ENCODE peak calls at places on chromosomes 12 and 14, in eight cellular contexts. Q is endothelial cell of umbilical vein, C is Karpas-422, B is fibroblast of lung, E is neuronal stem cell, F is astrocyte, J is IMR-90, Y is PC-3. L is an unnamed sample.

GRCh38 chr12:45775465-45775864 is 46.0 kb downstream of the ARID2 start:
- DNase-seq in Q (no peak), C (no peak), B (no peak), E (no peak), F (no peak), J (no peak), Y (no peak), L (no peak)

GRCh38 chr12:2161478-2161877 is 108.7 kb downstream of the CACNA1C start:
- DNase-seq in Q (no peak), C (no peak), B (peak; percentile 75), E (no peak), F (peak; percentile 74), J (no peak), Y (peak; percentile 18), L (peak; percentile 33)

GRCh38 chr14:74988993-74989392 is 13.7 kb upstream of the EIF2B2 start:
- DNase-seq in Q (no peak), C (no peak), B (no peak), E (no peak), F (no peak), J (no peak), Y (no peak), L (no peak)

GRCh38 chr12:49347307-49348237 is 884 bp downstream of the DNAJC22 start:
- DNase-seq in Q (peak; percentile 69), C (peak; percentile 87), B (peak; percentile 90), E (peak; percentile 76), F (peak; percentile 81), J (peak; percentile 89), Y (peak; percentile 89), L (peak; percentile 84)

GRCh38 chr12:76346798-76347420 is 1.3 kb downstream of the BBS10 start:
- DNase-seq in Q (peak; percentile 72), C (peak; percentile 75), B (peak; percentile 70), E (no peak), F (peak; percentile 59), J (peak; percentile 79), Y (peak; percentile 70), L (peak; percentile 85)

GRCh38 chr12:111010061-111010460 is 89.7 kb upstream of the MYL2 start:
- DNase-seq in Q (no peak), C (no peak), B (peak; percentile 2), E (no peak), F (no peak), J (no peak), Y (no peak), L (no peak)

GRCh38 chr14:22221508-22221907 is 367.5 kb downstream of the DAD1 start:
- DNase-seq in Q (peak; percentile 16), C (peak; percentile 78), B (peak; percentile 23), E (no peak), F (no peak), J (peak; percentile 49), Y (peak; percentile 72), L (peak; percentile 44)

GRCh38 chr12:111339306-111339938 is 29.5 kb downstream of the PHETA1 start:
- DNase-seq in Q (no peak), C (no peak), B (no peak), E (no peak), F (no peak), J (no peak), Y (no peak), L (no peak)

GRCh38 chr14:99995700-99996356 is 69.4 kb upstream of the EVL start:
- DNase-seq in Q (peak; percentile 53), C (peak; percentile 93), B (peak; percentile 28), E (no peak), F (no peak), J (peak; percentile 54), Y (peak; percentile 77), L (peak; percentile 69)

GRCh38 chr14:93936245-93936644 is 9.1 kb downstream of the FAM181A start:
- DNase-seq in Q (no peak), C (peak; percentile 88), B (no peak), E (peak; percentile 48), F (no peak), J (no peak), Y (peak; percentile 58), L (peak; percentile 43)

GRCh38 chr12:8513203-8513602 is at the start of gene CLEC4D:
- DNase-seq in Q (no peak), C (no peak), B (no peak), E (no peak), F (no peak), J (no peak), Y (no peak), L (no peak)

GRCh38 chr14:29749327-29749726 is 178.3 kb downstream of the PRKD1 start:
- DNase-seq in Q (peak; percentile 46), C (no peak), B (peak; percentile 88), E (no peak), F (peak; percentile 85), J (peak; percentile 83), Y (peak; percentile 59), L (peak; percentile 73)

GRCh38 chr12:127822743-127823433 is 444.1 kb upstream of the TMEM132C start:
- DNase-seq in Q (no peak), C (no peak), B (peak; percentile 56), E (no peak), F (peak; percentile 33), J (no peak), Y (no peak), L (peak; percentile 14)

GRCh38 chr12:70686299-70686698 is 49.1 kb upstream of the PTPRB start:
- DNase-seq in Q (no peak), C (no peak), B (no peak), E (no peak), F (no peak), J (no peak), Y (no peak), L (no peak)

GRCh38 chr12:12731178-12731577 is 14.0 kb downstream of the CDKN1B start:
- DNase-seq in Q (no peak), C (no peak), B (no peak), E (no peak), F (no peak), J (no peak), Y (no peak), L (no peak)

GRCh38 chr12:12806784-12807516 is 6.2 kb upstream of the DDX47 start:
- DNase-seq in Q (peak; percentile 24), C (no peak), B (no peak), E (no peak), F (no peak), J (no peak), Y (no peak), L (no peak)

GRCh38 chr12:76719171-76719631 is 44.7 kb upstream of the ZDHHC17 start:
- DNase-seq in Q (no peak), C (no peak), B (peak; percentile 56), E (no peak), F (peak; percentile 19), J (peak; percentile 50), Y (no peak), L (peak; percentile 69)

GRCh38 chr14:99348816-99349609 is 77.0 kb upstream of the BCL11B start:
- DNase-seq in Q (no peak), C (no peak), B (peak; percentile 7), E (no peak), F (no peak), J (no peak), Y (no peak), L (peak; percentile 35)

GRCh38 chr12:905273-906076 is 44.0 kb downstream of the RAD52 start:
- DNase-seq in Q (no peak), C (no peak), B (no peak), E (no peak), F (no peak), J (no peak), Y (no peak), L (no peak)
- H3K9me3 ChIP-seq in Q (no peaks in the 10 kb centered on the region), C (no peaks in the 10 kb centered on the region), B (no peaks in the 10 kb centered on the region), E (no peaks in the 10 kb centered on the region), F (no peaks in the 10 kb centered on the region), J (no peaks in the 10 kb centered on the region), Y (no peaks in the 10 kb centered on the region), L (no peaks in the 10 kb centered on the region)

DNA sequence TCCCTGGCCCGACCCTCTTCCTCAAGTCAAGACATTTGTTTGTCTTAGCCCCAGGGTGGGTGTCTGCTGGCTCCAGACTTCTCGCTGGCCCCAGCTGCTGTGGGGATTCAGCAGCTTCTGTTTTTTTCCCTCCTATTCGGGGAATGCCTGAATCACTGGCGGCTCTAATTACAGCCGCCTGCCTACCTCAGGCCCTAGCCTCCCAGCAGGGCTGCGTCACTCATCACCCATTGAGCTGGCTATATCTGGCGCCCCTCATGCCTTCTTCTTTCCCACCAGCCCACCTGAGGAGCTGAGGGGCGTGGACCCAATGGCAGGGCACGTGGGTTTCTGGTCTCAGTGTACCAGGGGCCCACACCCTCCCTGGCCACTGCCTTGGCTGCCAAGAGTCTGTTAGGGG is 10.1 kb downstream of the KRT80 start:
- DNase-seq in Q (no peak), C (no peak), B (peak; percentile 91), E (no peak), F (peak; percentile 85), J (peak; percentile 89), Y (no peak), L (peak; percentile 67)
- H2AFZ ChIP-seq in Q (no peak overlapping the region), C (no peak overlapping the region), B (no peak overlapping the region), E (peak overlapping the region; percentile 14), F (peak overlapping the region; percentile 65), J (peak overlapping the region; percentile 91), Y (no peak overlapping the region), L (no peak overlapping the region)

GRCh38 chr12:34333337-34333736 is 311.0 kb downstream of the ALG10 start:
- DNase-seq in Q (no peak), C (no peak), B (no peak), E (no peak), F (no peak), J (no peak), Y (peak; percentile 53), L (no peak)
- H3K9me3 ChIP-seq in Q (peaks cover 3% of the 10 kb centered on the region), C (peaks cover 14% of the 10 kb centered on the region), B (no peaks in the 10 kb centered on the region), E (peaks cover 70% of the 10 kb centered on the region), F (peaks cover 4% of the 10 kb centered on the region), J (peaks cover 60% of the 10 kb centered on the region), Y (no peaks in the 10 kb centered on the region), L (no peaks in the 10 kb centered on the region)

DNA sequence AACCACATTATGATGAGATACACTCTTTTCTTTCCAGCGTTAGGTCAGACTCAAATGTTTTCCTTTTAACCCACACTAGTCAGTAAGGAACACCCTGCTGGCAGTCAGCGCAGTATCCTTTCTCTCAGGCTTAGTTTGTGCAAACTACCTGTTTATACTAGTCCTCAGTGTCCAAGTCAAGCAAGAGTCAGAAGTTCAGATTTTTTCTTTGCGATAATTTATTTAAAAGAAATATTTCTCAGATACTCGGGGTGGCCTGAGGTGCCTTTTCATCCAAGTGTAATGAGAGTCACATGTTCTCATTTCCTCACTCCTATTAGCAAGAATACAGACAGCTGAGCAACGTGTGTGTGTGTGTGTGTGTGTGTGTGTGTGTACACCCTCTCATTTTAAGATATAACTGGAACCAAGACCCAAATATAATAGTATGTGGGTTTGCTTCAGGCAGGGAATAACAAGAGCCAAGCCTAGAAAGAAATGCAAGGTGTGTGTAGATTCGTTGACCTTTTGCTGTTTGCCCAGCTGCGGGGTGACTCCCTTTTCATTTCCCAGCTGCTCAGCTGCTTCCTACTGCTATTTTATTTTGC is 182.7 kb downstream of the KICS2 start:
- DNase-seq in Q (peak; percentile 80), C (no peak), B (peak; percentile 66), E (peak; percentile 3), F (peak; percentile 59), J (peak; percentile 74), Y (no peak), L (peak; percentile 64)
- H2AFZ ChIP-seq in Q (peak overlapping the region; percentile 70), C (no peak overlapping the region), B (no peak overlapping the region), E (peak overlapping the region; percentile 27), F (no peak overlapping the region), J (no peak overlapping the region), Y (no peak overlapping the region), L (no peak overlapping the region)

L was measured in GM23248.